ENCODE peak calls at places on chromosome 6, in six cellular contexts. One of them, this sample, is unnamed.

GRCh38 chr6:149128489-149129145 is 188.9 kb upstream of the TAB2 start:
- DNase-seq in SK-N-SH: no peak
- DNase-seq in suprapubic skin: no peak
- DNase-seq in breast epithelium: no peak
- DNase-seq in GM23338: no peak
- DNase-seq in H1: no peak
- DNase-seq in this sample: no peak

GRCh38 chr6:722608-723007 is 29.7 kb upstream of the EXOC2 start:
- DNase-seq in breast epithelium: no peak
- DNase-seq in SK-N-SH: no peak
- DNase-seq in GM23338: no peak
- DNase-seq in H1: no peak
- DNase-seq in suprapubic skin: no peak
- DNase-seq in this sample: no peak

GRCh38 chr6:22062807-22063408 is 233.9 kb downstream of the PRL start:
- DNase-seq in GM23338: no peak
- DNase-seq in suprapubic skin: no peak
- DNase-seq in SK-N-SH: no peak
- DNase-seq in H1: no peak
- DNase-seq in breast epithelium: no peak
- DNase-seq in this sample: no peak

GRCh38 chr6:168826078-168826390 is 385.1 kb downstream of the SMOC2 start:
- DNase-seq in H1: no peak
- DNase-seq in GM23338: no peak
- DNase-seq in suprapubic skin: no peak
- DNase-seq in breast epithelium: no peak
- DNase-seq in SK-N-SH: peak
- DNase-seq in this sample: no peak

GRCh38 chr6:113122060-113122459 is 735.1 kb upstream of the MARCKS start:
- DNase-seq in breast epithelium: no peak
- DNase-seq in H1: no peak
- DNase-seq in SK-N-SH: no peak
- DNase-seq in suprapubic skin: no peak
- DNase-seq in GM23338: peak
- DNase-seq in this sample: no peak

GRCh38 chr6:14412026-14412425 is 294.5 kb downstream of the CD83 start:
- DNase-seq in GM23338: no peak
- DNase-seq in H1: no peak
- DNase-seq in suprapubic skin: no peak
- DNase-seq in breast epithelium: no peak
- DNase-seq in SK-N-SH: no peak
- DNase-seq in this sample: no peak

GRCh38 chr6:92757926-92758325 is 661.4 kb downstream of the EPHA7 start:
- DNase-seq in suprapubic skin: no peak
- DNase-seq in GM23338: no peak
- DNase-seq in H1: no peak
- DNase-seq in SK-N-SH: no peak
- DNase-seq in breast epithelium: no peak
- DNase-seq in this sample: no peak

GRCh38 chr6:1317302-1317815 is 5.5 kb downstream of the FOXQ1 start:
- DNase-seq in suprapubic skin: no peak
- DNase-seq in breast epithelium: no peak
- DNase-seq in SK-N-SH: no peak
- DNase-seq in H1: no peak
- DNase-seq in GM23338: no peak
- DNase-seq in this sample: no peak

GRCh38 chr6:53437557-53438202 is 88.9 kb upstream of the ELOVL5 start:
- DNase-seq in H1: no peak
- DNase-seq in suprapubic skin: no peak
- DNase-seq in GM23338: peak
- DNase-seq in breast epithelium: no peak
- DNase-seq in SK-N-SH: peak
- DNase-seq in this sample: no peak

GRCh38 chr6:135358251-135358821 is 139.2 kb downstream of the AHI1 start:
- DNase-seq in H1: no peak
- DNase-seq in GM23338: no peak
- DNase-seq in suprapubic skin: no peak
- DNase-seq in breast epithelium: no peak
- DNase-seq in SK-N-SH: no peak
- DNase-seq in this sample: no peak

GRCh38 chr6:54059683-54060082 is 51.6 kb upstream of the MLIP start:
- DNase-seq in GM23338: no peak
- DNase-seq in suprapubic skin: no peak
- DNase-seq in SK-N-SH: no peak
- DNase-seq in H1: no peak
- DNase-seq in breast epithelium: no peak
- DNase-seq in this sample: no peak

GRCh38 chr6:106084106-106084963 is 1.8 kb upstream of the PRDM1 start:
- DNase-seq in SK-N-SH: no peak
- DNase-seq in GM23338: peak
- DNase-seq in breast epithelium: no peak
- DNase-seq in H1: peak
- DNase-seq in suprapubic skin: no peak
- DNase-seq in this sample: peak
- TF ChIP-seq POLR2AphosphoS5 in SK-N-SH: no peak
- TF ChIP-seq POLR2AphosphoS5 in GM23338: no peak
- TF ChIP-seq POLR2AphosphoS5 in breast epithelium: no peak
- TF ChIP-seq POLR2AphosphoS5 in H1: no peak
- TF ChIP-seq POLR2AphosphoS5 in suprapubic skin: no peak
- TF ChIP-seq POLR2AphosphoS5 in this sample: no peak

DNA sequence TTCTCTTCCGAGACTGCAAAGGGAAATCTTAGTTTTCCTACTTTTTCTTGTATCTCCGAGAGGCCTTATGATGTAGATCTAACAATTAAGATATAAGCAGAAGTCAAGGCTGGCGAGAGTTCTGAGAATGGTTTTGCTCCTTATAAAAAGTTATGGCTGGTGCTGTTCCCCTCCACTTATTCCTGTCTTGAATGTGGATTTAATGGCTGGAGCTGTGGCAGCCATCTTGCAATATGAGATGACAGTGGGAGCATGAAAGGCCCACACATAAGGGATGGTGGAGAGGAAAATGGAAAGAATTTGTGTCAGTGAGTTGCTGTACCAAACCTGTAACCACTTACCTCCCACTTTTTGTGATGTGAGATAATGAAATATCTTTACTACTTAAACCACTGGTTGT is 124.6 kb upstream of the SLC22A23 start:
- DNase-seq in breast epithelium: no peak
- DNase-seq in suprapubic skin: no peak
- DNase-seq in H1: no peak
- DNase-seq in SK-N-SH: no peak
- DNase-seq in GM23338: no peak
- DNase-seq in this sample: no peak
- TF ChIP-seq POLR2AphosphoS5 in breast epithelium: no peak
- TF ChIP-seq POLR2AphosphoS5 in suprapubic skin: no peak
- TF ChIP-seq POLR2AphosphoS5 in H1: no peak
- TF ChIP-seq POLR2AphosphoS5 in SK-N-SH: no peak
- TF ChIP-seq POLR2AphosphoS5 in GM23338: no peak
- TF ChIP-seq POLR2AphosphoS5 in this sample: no peak

DNA sequence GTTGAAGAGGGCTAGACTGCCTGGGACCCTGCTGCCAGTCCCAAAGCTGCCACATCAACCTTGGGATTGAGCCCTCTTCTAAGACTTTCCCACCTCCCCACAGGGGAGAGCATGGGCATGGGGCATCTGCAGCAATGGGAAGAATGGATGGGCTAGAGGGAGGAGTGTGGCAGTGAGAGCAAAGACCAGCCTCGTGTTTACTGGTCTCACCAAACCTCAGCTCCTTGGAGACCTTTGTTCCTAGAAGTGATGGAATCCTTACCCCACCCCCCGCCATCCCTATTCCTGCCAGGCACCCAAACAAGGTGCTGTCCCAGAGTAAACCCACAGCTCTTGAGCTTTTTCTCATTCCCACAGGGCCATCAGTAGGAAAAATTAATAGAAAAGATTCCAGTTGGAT is 20.0 kb upstream of the ARMC12 start:
- DNase-seq in H1: no peak
- DNase-seq in SK-N-SH: no peak
- DNase-seq in suprapubic skin: peak
- DNase-seq in GM23338: peak
- DNase-seq in breast epithelium: peak
- DNase-seq in this sample: no peak
- TF ChIP-seq POLR2AphosphoS5 in H1: no peak
- TF ChIP-seq POLR2AphosphoS5 in SK-N-SH: no peak
- TF ChIP-seq POLR2AphosphoS5 in suprapubic skin: no peak
- TF ChIP-seq POLR2AphosphoS5 in GM23338: no peak
- TF ChIP-seq POLR2AphosphoS5 in breast epithelium: no peak
- TF ChIP-seq POLR2AphosphoS5 in this sample: no peak

GRCh38 chr6:24780206-24780605 is 5.5 kb downstream of the GMNN start:
- DNase-seq in breast epithelium: no peak
- DNase-seq in GM23338: no peak
- DNase-seq in H1: no peak
- DNase-seq in SK-N-SH: no peak
- DNase-seq in suprapubic skin: no peak
- DNase-seq in this sample: no peak

GRCh38 chr6:24777227-24777626 is 2.5 kb downstream of the GMNN start:
- DNase-seq in suprapubic skin: no peak
- DNase-seq in H1: no peak
- DNase-seq in SK-N-SH: no peak
- DNase-seq in breast epithelium: no peak
- DNase-seq in GM23338: no peak
- DNase-seq in this sample: no peak

GRCh38 chr6:24778121-24778520 is 3.4 kb downstream of the GMNN start:
- DNase-seq in H1: no peak
- DNase-seq in breast epithelium: no peak
- DNase-seq in SK-N-SH: no peak
- DNase-seq in suprapubic skin: no peak
- DNase-seq in GM23338: no peak
- DNase-seq in this sample: no peak

GRCh38 chr6:24778878-24779277 is 4.1 kb downstream of the GMNN start:
- DNase-seq in breast epithelium: no peak
- DNase-seq in suprapubic skin: no peak
- DNase-seq in SK-N-SH: no peak
- DNase-seq in GM23338: no peak
- DNase-seq in H1: no peak
- DNase-seq in this sample: no peak

GRCh38 chr6:24779416-24779815 is 4.7 kb downstream of the GMNN start:
- DNase-seq in suprapubic skin: no peak
- DNase-seq in SK-N-SH: no peak
- DNase-seq in GM23338: no peak
- DNase-seq in breast epithelium: no peak
- DNase-seq in H1: no peak
- DNase-seq in this sample: no peak
- TF ChIP-seq POLR2AphosphoS5 in suprapubic skin: no peak
- TF ChIP-seq POLR2AphosphoS5 in SK-N-SH: no peak
- TF ChIP-seq POLR2AphosphoS5 in GM23338: no peak
- TF ChIP-seq POLR2AphosphoS5 in breast epithelium: no peak
- TF ChIP-seq POLR2AphosphoS5 in H1: no peak
- TF ChIP-seq POLR2AphosphoS5 in this sample: no peak

GRCh38 chr6:32979720-32980487 is 11.5 kb downstream of the BRD2 start:
- DNase-seq in SK-N-SH: no peak
- DNase-seq in GM23338: no peak
- DNase-seq in breast epithelium: no peak
- DNase-seq in H1: no peak
- DNase-seq in suprapubic skin: no peak
- DNase-seq in this sample: no peak
- TF ChIP-seq POLR2AphosphoS5 in SK-N-SH: no peak
- TF ChIP-seq POLR2AphosphoS5 in GM23338: no peak
- TF ChIP-seq POLR2AphosphoS5 in breast epithelium: no peak
- TF ChIP-seq POLR2AphosphoS5 in H1: peak
- TF ChIP-seq POLR2AphosphoS5 in suprapubic skin: no peak
- TF ChIP-seq POLR2AphosphoS5 in this sample: no peak

DNA sequence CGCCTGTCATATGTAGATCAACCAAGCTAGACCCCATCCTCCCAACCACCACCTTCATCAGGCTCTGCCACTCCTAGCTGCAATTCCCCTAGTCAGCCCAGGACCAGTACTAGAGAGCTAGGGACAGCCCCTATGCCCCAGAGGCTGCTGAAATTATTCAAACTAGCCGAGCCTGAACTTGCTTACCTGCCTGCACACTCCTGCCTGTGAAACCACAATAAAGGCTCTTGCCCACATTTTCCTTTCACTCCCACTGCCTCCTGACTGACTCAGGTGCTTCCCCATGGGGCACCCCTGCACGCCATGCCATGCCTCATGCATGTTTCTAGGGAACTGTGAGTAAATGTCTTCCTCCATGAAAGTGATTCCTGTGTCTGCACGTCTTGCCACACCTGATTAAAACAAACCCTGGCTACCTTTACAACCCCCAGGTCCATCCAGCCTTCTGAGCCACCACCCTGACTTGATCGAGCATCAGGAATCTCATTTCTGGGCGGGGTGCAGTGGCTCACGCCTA is 66.5 kb upstream of the IER3 start:
- DNase-seq in breast epithelium: no peak
- DNase-seq in suprapubic skin: no peak
- DNase-seq in H1: no peak
- DNase-seq in GM23338: peak
- DNase-seq in SK-N-SH: no peak
- DNase-seq in this sample: no peak
- TF ChIP-seq POLR2AphosphoS5 in breast epithelium: peak
- TF ChIP-seq POLR2AphosphoS5 in suprapubic skin: no peak
- TF ChIP-seq POLR2AphosphoS5 in H1: no peak
- TF ChIP-seq POLR2AphosphoS5 in GM23338: no peak
- TF ChIP-seq POLR2AphosphoS5 in SK-N-SH: no peak
- TF ChIP-seq POLR2AphosphoS5 in this sample: no peak

GRCh38 chr6:41937472-41937871 is 4.1 kb downstream of the CCND3 start:
- DNase-seq in breast epithelium: no peak
- DNase-seq in GM23338: no peak
- DNase-seq in suprapubic skin: no peak
- DNase-seq in SK-N-SH: no peak
- DNase-seq in H1: no peak
- DNase-seq in this sample: no peak

GRCh38 chr6:41935685-41936072 is 5.9 kb downstream of the CCND3 start:
- DNase-seq in breast epithelium: no peak
- DNase-seq in SK-N-SH: no peak
- DNase-seq in suprapubic skin: no peak
- DNase-seq in H1: peak
- DNase-seq in GM23338: peak
- DNase-seq in this sample: no peak

GRCh38 chr6:41935190-41935569 is 6.4 kb downstream of the CCND3 start:
- DNase-seq in GM23338: no peak
- DNase-seq in H1: no peak
- DNase-seq in breast epithelium: no peak
- DNase-seq in suprapubic skin: no peak
- DNase-seq in SK-N-SH: no peak
- DNase-seq in this sample: no peak

GRCh38 chr6:41934278-41935189 is 7.1 kb downstream of the CCND3 start:
- DNase-seq in H1: no peak
- DNase-seq in SK-N-SH: no peak
- DNase-seq in suprapubic skin: no peak
- DNase-seq in GM23338: no peak
- DNase-seq in breast epithelium: no peak
- DNase-seq in this sample: no peak

GRCh38 chr6:41936073-41936837 is 5.4 kb downstream of the CCND3 start:
- DNase-seq in suprapubic skin: peak
- DNase-seq in breast epithelium: peak
- DNase-seq in GM23338: peak
- DNase-seq in SK-N-SH: peak
- DNase-seq in H1: peak
- DNase-seq in this sample: no peak
- TF ChIP-seq POLR2AphosphoS5 in suprapubic skin: no peak
- TF ChIP-seq POLR2AphosphoS5 in breast epithelium: no peak
- TF ChIP-seq POLR2AphosphoS5 in GM23338: no peak
- TF ChIP-seq POLR2AphosphoS5 in SK-N-SH: no peak
- TF ChIP-seq POLR2AphosphoS5 in H1: no peak
- TF ChIP-seq POLR2AphosphoS5 in this sample: peak

This sample was measured in esophagus muscularis mucosa.